ENCODE peak calls at places on chromosomes 4 and X, in eight cellular contexts. O, I, P, W, H, J, C and T are unnamed samples.

GRCh38 chrX:133171962-133172708 is 46.0 kb downstream of the TFDP3 start:
- DNase-seq in O (peak; percentile 20), I (no peak), P (peak; percentile 20), W (no peak), H (peak; percentile 22), J (no peak), C (peak; percentile 1), T (no peak)

GRCh38 chrX:78092296-78092695 is 11.8 kb upstream of the PGK1 start:
- DNase-seq in O (peak; percentile 90), I (no peak), P (peak; percentile 62), W (no peak), H (peak; percentile 54), J (no peak), C (no peak), T (no peak)

GRCh38 chr4:107648178-107648991 is 71.6 kb downstream of the PAPSS1 start:
- DNase-seq in O (no peak), I (no peak), P (no peak), W (no peak), H (no peak), J (no peak), C (no peak), T (no peak)

GRCh38 chrX:49071877-49072711 is 1.7 kb downstream of the PRAF2 start:
- DNase-seq in O (no peak), I (peak; percentile 83), P (peak; percentile 77), W (peak; percentile 94), H (no peak), J (peak; percentile 72), C (no peak), T (no peak)

GRCh38 chr4:1201851-1202525 is 29.6 kb upstream of the SPON2 start:
- DNase-seq in O (no peak), I (peak; percentile 49), P (peak; percentile 66), W (peak; percentile 96), H (no peak), J (no peak), C (no peak), T (peak; percentile 75)

GRCh38 chrX:148530464-148531077 is 30.2 kb downstream of the AFF2 start:
- DNase-seq in O (no peak), I (no peak), P (peak; percentile 39), W (no peak), H (no peak), J (no peak), C (no peak), T (no peak)

GRCh38 chr4:181822005-181822375 is 421.2 kb upstream of the TENM3 start:
- DNase-seq in O (peak; percentile 27), I (no peak), P (peak; percentile 36), W (no peak), H (no peak), J (no peak), C (no peak), T (no peak)

GRCh38 chr4:6655924-6656323 is 15.4 kb downstream of the MRFAP1 start:
- DNase-seq in O (no peak), I (no peak), P (no peak), W (no peak), H (no peak), J (no peak), C (no peak), T (no peak)

GRCh38 chr4:8577972-8578371 is 2.2 kb upstream of the GPR78 start:
- DNase-seq in O (peak; percentile 12), I (no peak), P (no peak), W (no peak), H (no peak), J (no peak), C (no peak), T (no peak)

GRCh38 chr4:154503598-154503997 is 12.0 kb upstream of the DCHS2 start:
- DNase-seq in O (peak; percentile 28), I (no peak), P (peak; percentile 11), W (no peak), H (peak; percentile 50), J (no peak), C (peak; percentile 14), T (no peak)

GRCh38 chrX:40647307-40648197 is at the start of gene CXorf38:
- DNase-seq in O (peak; percentile 88), I (peak; percentile 86), P (peak; percentile 92), W (peak; percentile 97), H (peak; percentile 66), J (peak; percentile 90), C (peak; percentile 69), T (peak; percentile 57)
- H3K4me3 ChIP-seq in O (peak within 1 kb of the TSS; percentile 89), I (peak within 1 kb of the TSS; percentile 95), P (peak within 1 kb of the TSS; percentile 75), W (peak within 1 kb of the TSS; percentile 67), H (peak within 1 kb of the TSS; percentile 65), J (peak within 1 kb of the TSS; percentile 86), C (peak within 1 kb of the TSS; percentile 97), T (peak within 1 kb of the TSS; percentile 80)

GRCh38 chr4:30714408-30715031 is 5.6 kb upstream of the PCDH7 start:
- DNase-seq in O (peak; percentile 38), I (peak; percentile 22), P (peak; percentile 64), W (no peak), H (peak; percentile 73), J (peak; percentile 24), C (peak; percentile 18), T (no peak)

GRCh38 chr4:30718021-30718888 is 1.9 kb upstream of the PCDH7 start:
- DNase-seq in O (peak; percentile 60), I (peak; percentile 38), P (no peak), W (peak; percentile 83), H (no peak), J (peak; percentile 48), C (peak; percentile 2), T (no peak)

GRCh38 chr4:30717208-30718020 is 2.8 kb upstream of the PCDH7 start:
- DNase-seq in O (peak; percentile 69), I (peak; percentile 27), P (peak; percentile 69), W (peak; percentile 70), H (no peak), J (peak; percentile 19), C (peak; percentile 7), T (no peak)

GRCh38 chr4:30716671-30717207 is 3.4 kb upstream of the PCDH7 start:
- DNase-seq in O (peak; percentile 20), I (no peak), P (peak; percentile 39), W (no peak), H (no peak), J (no peak), C (peak; percentile 1), T (no peak)

GRCh38 chr4:30716158-30716557 is 4.0 kb upstream of the PCDH7 start:
- DNase-seq in O (peak; percentile 19), I (no peak), P (peak; percentile 57), W (no peak), H (peak; percentile 72), J (no peak), C (peak; percentile 6), T (no peak)
- H3K4me3 ChIP-seq in O (peak overlapping the region; percentile 79), I (peak overlapping the region; percentile 73), P (peak overlapping the region; percentile 54), W (peak overlapping the region; percentile 88), H (no peak overlapping the region), J (peak overlapping the region; percentile 77), C (peak overlapping the region; percentile 41), T (no peak overlapping the region)

DNA sequence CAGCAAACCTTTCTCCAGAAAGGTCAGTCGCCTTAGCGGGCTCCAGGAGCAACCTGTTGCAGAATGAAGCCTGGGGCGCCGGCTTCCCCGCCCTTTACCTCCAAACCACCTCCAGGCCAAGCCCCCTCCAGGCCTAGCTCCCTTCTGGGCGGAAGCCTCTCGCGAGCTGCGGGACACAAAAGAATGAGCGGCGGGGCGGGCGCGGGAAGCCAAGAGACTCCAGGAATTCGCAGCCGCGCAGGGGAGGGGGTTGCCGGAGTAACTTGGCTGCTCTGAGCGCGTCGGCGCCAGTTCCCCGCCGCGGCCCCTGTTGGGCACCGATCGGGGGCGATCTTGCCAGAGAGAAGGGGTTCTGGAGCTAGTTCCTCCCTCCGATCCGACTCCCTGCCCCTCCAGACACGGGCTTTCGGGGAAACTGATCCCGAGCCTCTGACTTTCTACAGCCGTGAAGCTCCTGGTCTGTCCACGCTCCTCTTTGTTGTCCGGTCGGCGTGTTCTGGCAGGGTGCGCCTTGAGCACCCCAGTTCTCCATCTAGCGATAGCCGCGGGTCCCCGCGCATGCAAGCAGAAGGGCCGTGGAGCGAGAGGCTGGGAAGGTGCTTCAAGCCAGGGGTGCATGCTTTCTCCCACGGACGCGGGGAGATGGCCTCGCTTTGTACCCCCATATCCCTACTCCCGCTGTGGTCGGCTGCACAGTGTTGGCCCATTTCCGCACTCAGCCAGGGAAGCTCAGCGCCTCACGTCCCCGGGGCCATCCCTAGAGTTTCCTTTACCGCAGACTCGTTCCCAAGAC is 1.2 kb downstream of the PROM1 start:
- DNase-seq in O (peak; percentile 9), I (no peak), P (no peak), W (no peak), H (no peak), J (no peak), C (peak; percentile 20), T (no peak)
- H3K4me3 ChIP-seq in O (peak overlapping the region; percentile 47), I (peak overlapping the region; percentile 65), P (peak overlapping the region; percentile 20), W (peak overlapping the region; percentile 49), H (peak overlapping the region; percentile 55), J (peak overlapping the region; percentile 73), C (peak overlapping the region; percentile 46), T (no peak overlapping the region)

GRCh38 chrX:830532-830931 is 199.9 kb downstream of the SHOX start:
- DNase-seq in O (no peak), I (no peak), P (no peak), W (no peak), H (no peak), J (no peak), C (no peak), T (no peak)
- H3K4me3 ChIP-seq in O (no peak overlapping the region), I (no peak overlapping the region), P (no peak overlapping the region), W (no peak overlapping the region), H (no peak overlapping the region), J (no peak overlapping the region), C (no peak overlapping the region), T (no peak overlapping the region)

GRCh38 chrX:51456814-51457213 is 39.6 kb downstream of the NUDT11 start:
- DNase-seq in O (no peak), I (no peak), P (no peak), W (no peak), H (no peak), J (no peak), C (no peak), T (no peak)
- H3K4me3 ChIP-seq in O (no peak overlapping the region), I (no peak overlapping the region), P (no peak overlapping the region), W (no peak overlapping the region), H (no peak overlapping the region), J (no peak overlapping the region), C (no peak overlapping the region), T (no peak overlapping the region)

DNA sequence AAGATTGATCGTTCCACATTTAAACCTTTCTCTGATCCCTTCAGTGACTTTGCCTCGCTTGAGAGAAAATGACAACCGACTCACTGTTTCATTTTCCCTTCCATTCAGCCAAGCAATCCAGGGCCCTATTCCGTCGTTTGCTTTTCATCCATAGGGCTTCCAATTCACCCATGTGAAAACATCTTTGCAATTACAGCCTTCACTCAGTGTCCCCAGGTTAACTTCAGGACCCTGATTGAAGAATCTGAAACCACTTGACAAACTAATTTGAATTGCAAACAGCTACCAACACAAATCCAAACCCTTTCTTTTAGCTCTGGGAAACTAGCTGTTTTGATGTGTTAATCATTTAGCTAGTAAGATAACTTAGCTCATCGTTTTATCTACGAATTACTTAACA is 120.2 kb upstream of the FAM9C start:
- DNase-seq in O (no peak), I (no peak), P (no peak), W (no peak), H (no peak), J (no peak), C (no peak), T (no peak)
- H3K4me3 ChIP-seq in O (no peak overlapping the region), I (no peak overlapping the region), P (no peak overlapping the region), W (no peak overlapping the region), H (no peak overlapping the region), J (no peak overlapping the region), C (no peak overlapping the region), T (no peak overlapping the region)

GRCh38 chr4:96974295-96974694 is 1134.4 kb downstream of the PDHA2 start:
- DNase-seq in O (no peak), I (no peak), P (no peak), W (no peak), H (no peak), J (no peak), C (no peak), T (no peak)
- H3K4me3 ChIP-seq in O (no peak overlapping the region), I (no peak overlapping the region), P (no peak overlapping the region), W (no peak overlapping the region), H (no peak overlapping the region), J (no peak overlapping the region), C (no peak overlapping the region), T (no peak overlapping the region)